ENCODE peak calls at places on chromosomes 2 and 18, in eight cellular contexts. Y is iPS DF 6.9, Z is T-cell, H is NCI-H187, B is NCI-H1092 treated with DMSO at 0.1 percent for 48 hours, Q is globus pallidus, X is GM12865, A is Kasumi-1. L is an unnamed sample.

GRCh38 chr2:128734521-128735295 is 416.0 kb upstream of the HS6ST1 start:
- DNase-seq in H (no peak), X (peak; percentile 35), B (no peak), Y (no peak), Z (no peak), Q (no peak), A (peak; percentile 79), L (no peak)

GRCh38 chr2:27730249-27730648 is 41.3 kb upstream of the MRPL33 start:
- DNase-seq in A (no peak), X (no peak), H (no peak), Q (no peak), Y (no peak), B (no peak), Z (no peak), L (no peak)

GRCh38 chr2:107025291-107025857 is 139.4 kb upstream of the ST6GAL2 start:
- DNase-seq in Y (no peak), B (no peak), X (no peak), H (no peak), Q (no peak), Z (no peak), A (no peak), L (no peak)

GRCh38 chr2:150878347-150878746 is 383.3 kb downstream of the RBM43 start:
- DNase-seq in B (no peak), Z (no peak), X (no peak), Q (no peak), A (no peak), Y (no peak), H (no peak), L (no peak)

GRCh38 chr18:24208270-24209035 is 69.6 kb downstream of the CABYR start:
- DNase-seq in A (no peak), H (no peak), Q (peak; percentile 75), Y (no peak), B (no peak), X (no peak), Z (no peak), L (no peak)

GRCh38 chr2:48510329-48510728 is 19.6 kb upstream of the STON1 start:
- DNase-seq in Y (no peak), H (no peak), Q (no peak), X (no peak), B (no peak), Z (no peak), A (no peak), L (no peak)

GRCh38 chr2:160869411-160869810 is 290.8 kb upstream of the TANK start:
- DNase-seq in B (no peak), X (no peak), Q (no peak), Y (no peak), A (no peak), Z (no peak), H (no peak), L (no peak)

GRCh38 chr2:12507295-12507694 is 209.4 kb upstream of the TRIB2 start:
- DNase-seq in Z (no peak), B (no peak), Q (no peak), X (peak; percentile 83), Y (no peak), A (peak; percentile 83), H (peak; percentile 77), L (no peak)

GRCh38 chr2:28389399-28390240 is 3.0 kb upstream of the FOSL2 start:
- DNase-seq in Y (no peak), Q (no peak), B (no peak), H (no peak), X (no peak), Z (no peak), A (no peak), L (no peak)